ENCODE peak calls at places on chromosomes 2 and 18, in nine cellular contexts. O is cerebellar nuclear complex; E is stimulated activated CD4-positive, alpha-beta T cell treated with anti-CD3 and anti-CD28 coated beads, Interleukin-2, amount 100 ng/mL, for 48 hours; J is EH; Y is T follicular helper cell; T is left colon; A is activated T-cell treated with anti-CD3 and anti-CD28 coated beads for 1 hour; P is T-helper 1 cell; V is stimulated activated effector memory CD8-positive, alpha-beta T cell treated with anti-CD3 and anti-CD28 coated beads, Interleukin-12 subunit alpha, Interleukin-12 subunit beta, amount 100 ng/mL, for 72 hours. R is an unnamed sample.

GRCh38 chr2:97870396-97870843 is 125.3 kb downstream of the TMEM131 start:
- DNase-seq in O (no peak), E (peak; percentile 7), J (peak; percentile 98), Y (no peak), T (no peak), A (no peak), P (peak; percentile 94), V (peak; percentile 22), R (no peak)

GRCh38 chr2:134109246-134109645 is 144.6 kb upstream of the MGAT5 start:
- DNase-seq in O (no peak), E (no peak), J (no peak), Y (no peak), T (no peak), A (no peak), P (no peak), V (no peak), R (no peak)

GRCh38 chr2:96806468-96807126 is 9.5 kb upstream of the CNNM3 start:
- DNase-seq in O (no peak), E (no peak), J (no peak), Y (peak; percentile 28), T (no peak), A (peak; percentile 27), P (peak; percentile 47), V (no peak), R (no peak)

GRCh38 chr2:37283207-37283606 is 41.4 kb downstream of the PRKD3 start:
- DNase-seq in O (no peak), E (no peak), J (peak; percentile 93), Y (no peak), T (no peak), A (no peak), P (no peak), V (no peak), R (no peak)

GRCh38 chr2:239380831-239381708 is 19.8 kb downstream of the HDAC4 start:
- DNase-seq in O (no peak), E (peak; percentile 42), J (no peak), Y (peak; percentile 62), T (peak; percentile 25), A (peak; percentile 49), P (peak; percentile 83), V (no peak), R (no peak)

GRCh38 chr2:144162652-144163051 is 357.3 kb downstream of the ZEB2 start:
- DNase-seq in O (no peak), E (peak; percentile 19), J (no peak), Y (peak; percentile 19), T (no peak), A (peak; percentile 10), P (peak; percentile 50), V (no peak), R (no peak)

GRCh38 chr18:48840491-48840877 is 110.3 kb downstream of the SMAD7 start:
- DNase-seq in O (no peak), E (no peak), J (no peak), Y (no peak), T (no peak), A (no peak), P (no peak), V (no peak), R (no peak)

GRCh38 chr2:61910603-61911002 is 5.1 kb downstream of the COMMD1 start:
- DNase-seq in O (no peak), E (no peak), J (no peak), Y (no peak), T (no peak), A (no peak), P (no peak), V (no peak), R (no peak)

GRCh38 chr2:122755281-122755780 is 999.9 kb downstream of the TSN start:
- DNase-seq in O (no peak), E (no peak), J (no peak), Y (no peak), T (no peak), A (no peak), P (no peak), V (no peak), R (no peak)

GRCh38 chr2:224248944-224249371 is 152.9 kb downstream of the FAM124B start:
- DNase-seq in O (no peak), E (no peak), J (peak; percentile 39), Y (no peak), T (no peak), A (no peak), P (no peak), V (no peak), R (no peak)